ENCODE peak calls at places on chromosomes 6 and 20, in four cellular contexts. K is A549, R is K562, P is SK-N-SH. O is an unnamed sample.

GRCh38 chr20:10705801-10706459 is 32.1 kb upstream of the JAG1 start:
- DNase-seq in K (peak; percentile 89), P (no peak), R (no peak), O (peak; percentile 93)

GRCh38 chr20:10848810-10849370 is 175.1 kb upstream of the JAG1 start:
- DNase-seq in P (no peak), K (peak; percentile 92), R (no peak), O (peak; percentile 93)

GRCh38 chr20:52800734-52801627 is 171.2 kb upstream of the TSHZ2 start:
- DNase-seq in K (no peak), R (no peak), P (peak; percentile 34), O (no peak)

GRCh38 chr6:10355115-10355702 is 59.7 kb downstream of the TFAP2A start:
- DNase-seq in K (peak; percentile 38), P (no peak), R (no peak), O (no peak)

GRCh38 chr6:33958208-33958862 is 154.5 kb upstream of the MLN start:
- DNase-seq in K (no peak), R (no peak), P (peak; percentile 56), O (peak; percentile 13)

GRCh38 chr6:128826606-128827005 is 56.3 kb upstream of the LAMA2 start:
- DNase-seq in P (no peak), R (no peak), K (no peak), O (no peak)

GRCh38 chr6:30894381-30894780 is 10.1 kb downstream of the DDR1 start:
- DNase-seq in K (no peak), P (peak; percentile 24), R (no peak), O (no peak)

GRCh38 chr6:86558318-86558717 is 379.0 kb upstream of the HTR1E start:
- DNase-seq in K (no peak), P (peak; percentile 43), R (no peak), O (no peak)

GRCh38 chr6:81789303-81789702 is 36.8 kb upstream of the TENT5A start:
- DNase-seq in K (no peak), P (no peak), R (no peak), O (no peak)

GRCh38 chr6:86963352-86963751 is 26.0 kb downstream of the HTR1E start:
- DNase-seq in K (no peak), P (no peak), R (no peak), O (no peak)

GRCh38 chr6:143108278-143108677 is 47.6 kb downstream of the AIG1 start:
- DNase-seq in R (no peak), P (no peak), K (no peak), O (no peak)

GRCh38 chr20:5364997-5365597 is 48.3 kb upstream of the PROKR2 start:
- DNase-seq in R (no peak), P (no peak), K (peak; percentile 62), O (no peak)

GRCh38 chr6:142819603-142820335 is 125.2 kb downstream of the HIVEP2 start:
- DNase-seq in K (no peak), P (no peak), R (no peak), O (no peak)

GRCh38 chr20:4130404-4131189 is 115.2 kb upstream of the RNF24 start:
- DNase-seq in P (no peak), R (peak; percentile 35), K (peak; percentile 90), O (no peak)

GRCh38 chr6:49070411-49070810 is 392.6 kb downstream of the MMUT start:
- DNase-seq in R (no peak), K (no peak), P (no peak), O (no peak)

GRCh38 chr20:9660236-9660868 is 146.0 kb downstream of the LAMP5 start:
- DNase-seq in P (no peak), R (no peak), K (peak; percentile 17), O (peak; percentile 16)

GRCh38 chr6:27161946-27162603 is 85.4 kb upstream of the PRSS16 start:
- DNase-seq in P (peak; percentile 34), R (peak; percentile 55), K (peak; percentile 66), O (peak; percentile 27)

GRCh38 chr20:50020283-50020682 is 37.5 kb downstream of the SNAI1 start:
- DNase-seq in P (no peak), K (peak; percentile 55), R (no peak), O (no peak)

GRCh38 chr6:125510405-125510804 is 208.6 kb upstream of the HDDC2 start:
- DNase-seq in K (no peak), R (no peak), P (no peak), O (no peak)

GRCh38 chr20:62309198-62309944 is 6.6 kb downstream of the ADRM1 start:
- DNase-seq in P (no peak), K (no peak), R (no peak), O (no peak)
- TF ChIP-seq CHD2 in P (no peak), K (no peak), R (no peak), O (no peak)

GRCh38 chr6:38214159-38214558 is 394.6 kb downstream of the ZFAND3 start:
- DNase-seq in K (no peak), P (no peak), R (no peak), O (no peak)
- TF ChIP-seq SMC3 in K (no peak), P (no peak), R (no peak), O (no peak)

GRCh38 chr20:37505263-37506165 is 15.5 kb upstream of the NNAT start:
- DNase-seq in K (no peak), R (no peak), P (no peak), O (peak; percentile 97)
- TF ChIP-seq CHD2 in K (no peak), R (no peak), P (no peak), O (no peak)

DNA sequence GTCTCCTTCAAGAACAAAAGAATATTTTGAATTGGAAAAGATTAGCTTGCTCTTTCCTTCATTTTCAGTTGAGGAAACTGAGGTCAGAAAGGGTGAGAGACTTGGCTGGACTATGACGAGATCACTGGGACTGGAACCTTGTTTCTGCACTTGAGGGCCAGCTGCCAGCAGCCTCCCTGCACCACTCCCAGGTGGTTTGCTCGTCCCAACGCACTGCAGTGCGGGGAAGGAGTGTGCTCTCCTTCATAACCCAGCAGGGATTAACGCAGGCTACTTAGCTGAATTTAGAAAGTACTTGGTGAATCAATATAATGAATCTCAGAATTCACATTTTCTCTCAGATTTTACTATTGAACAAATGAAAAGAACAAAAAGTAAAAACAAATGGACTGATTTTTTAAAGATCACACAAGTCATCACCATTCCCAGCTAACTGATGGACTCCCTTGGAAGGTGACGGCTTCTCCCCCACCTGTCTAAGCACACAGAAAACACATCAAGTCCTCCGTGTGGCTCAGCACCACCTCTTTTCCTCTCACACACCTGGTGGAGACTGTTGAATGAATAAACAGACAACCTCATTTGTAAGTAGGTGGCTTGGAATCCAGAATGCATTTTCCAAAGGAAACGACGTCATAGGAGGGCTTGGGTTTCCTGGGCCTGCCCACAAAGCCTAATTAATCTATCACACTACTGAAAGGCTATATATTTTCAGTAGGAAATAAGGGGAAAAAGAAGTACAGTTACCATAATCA is 120.9 kb downstream of the QRSL1 start:
- DNase-seq in P (no peak), K (no peak), R (no peak), O (no peak)
- TF ChIP-seq SMC3 in P (no peak), K (no peak), R (no peak), O (no peak)